ENCODE peak calls at places on chromosomes 16 and 17, in seven cellular contexts. G is GM23338, Q is progenitor cell of endocrine pancreas, D is DMS153, M is hepatic stellate cell, T is pulmonary artery endothelial cell, K is colonic mucosa. H is an unnamed sample.

GRCh38 chr17:77182205-77182604 is 41.4 kb downstream of the SEC14L1 start:
- DNase-seq in D (no peak), K (no peak), Q (no peak), G (no peak), M (no peak), T (no peak), H (no peak)

GRCh38 chr17:10119203-10120112 is 78.9 kb downstream of the GAS7 start:
- DNase-seq in K (peak; percentile 69), G (peak; percentile 45), T (no peak), M (no peak), Q (no peak), D (peak; percentile 4), H (no peak)

GRCh38 chr17:80104956-80105375 is 3.6 kb downstream of the GAA start:
- DNase-seq in T (no peak), G (no peak), K (no peak), M (no peak), Q (no peak), D (no peak), H (no peak)

GRCh38 chr16:84368327-84368996 is at the start of gene ATP2C2:
- DNase-seq in K (peak; percentile 91), G (peak; percentile 93), Q (peak; percentile 74), D (peak; percentile 71), M (no peak), T (no peak), H (no peak)

GRCh38 chr16:82995927-82996441 is 369.2 kb downstream of the CDH13 start:
- DNase-seq in K (peak; percentile 61), T (peak; percentile 87), Q (no peak), M (peak; percentile 66), G (no peak), D (peak; percentile 90), H (peak; percentile 94)

GRCh38 chr17:357634-358033 is 5.0 kb upstream of the RPH3AL start:
- DNase-seq in M (no peak), T (no peak), Q (no peak), K (no peak), D (no peak), G (no peak), H (no peak)

GRCh38 chr17:31068291-31068690 is 26.5 kb upstream of the NF1 start:
- DNase-seq in Q (peak; percentile 17), K (peak; percentile 64), D (peak; percentile 3), M (peak; percentile 25), T (no peak), G (peak; percentile 85), H (peak; percentile 55)

GRCh38 chr17:76585649-76586593 is at the start of gene ST6GALNAC2:
- DNase-seq in G (peak; percentile 56), Q (peak; percentile 58), T (no peak), M (peak; percentile 48), D (peak; percentile 39), K (peak; percentile 75), H (peak; percentile 67)

GRCh38 chr17:50312311-50312710 is 33.6 kb upstream of the XYLT2 start:
- DNase-seq in M (no peak), K (no peak), T (no peak), G (no peak), Q (no peak), D (no peak), H (peak; percentile 23)

GRCh38 chr16:77993111-77993571 is 29.2 kb upstream of the CLEC3A start:
- DNase-seq in K (no peak), D (no peak), T (no peak), G (peak; percentile 27), M (no peak), Q (no peak), H (peak; percentile 6)

GRCh38 chr17:3949418-3949817 is 14.8 kb downstream of the ATP2A3 start:
- DNase-seq in G (no peak), K (no peak), M (no peak), D (no peak), Q (no peak), T (no peak), H (no peak)

GRCh38 chr16:70786020-70786419 is 14.9 kb downstream of the VAC14 start:
- DNase-seq in G (no peak), K (no peak), Q (no peak), D (no peak), T (no peak), M (no peak), H (no peak)

GRCh38 chr17:37698132-37698615 is 46.7 kb downstream of the HNF1B start:
- DNase-seq in Q (no peak), D (no peak), T (no peak), M (no peak), G (no peak), K (no peak), H (peak; percentile 55)

GRCh38 chr16:50297301-50298074 is 31.1 kb downstream of the ADCY7 start:
- DNase-seq in K (no peak), M (no peak), Q (no peak), D (no peak), G (no peak), T (no peak), H (no peak)

GRCh38 chr16:11407047-11407982 is 62.1 kb downstream of the RMI2 start:
- DNase-seq in T (peak; percentile 41), Q (peak; percentile 53), G (peak; percentile 88), D (no peak), K (peak; percentile 73), M (peak; percentile 89), H (peak; percentile 75)

GRCh38 chr16:75251280-75252048 is at the start of gene BCAR1:
- DNase-seq in M (peak; percentile 94), G (peak; percentile 95), T (peak; percentile 57), Q (peak; percentile 86), D (peak; percentile 73), K (peak; percentile 91), H (peak; percentile 97)

GRCh38 chr16:87330257-87330624 is 13.0 kb upstream of the C16orf95 start:
- DNase-seq in K (no peak), G (no peak), T (no peak), D (no peak), Q (no peak), M (no peak), H (no peak)

GRCh38 chr17:74856113-74856512 is 3.6 kb downstream of the GRIN2C start:
- DNase-seq in M (no peak), D (no peak), Q (no peak), K (no peak), G (no peak), T (no peak), H (no peak)

GRCh38 chr17:47620503-47621245 is 29.0 kb upstream of the KPNB1 start:
- DNase-seq in Q (no peak), M (no peak), T (no peak), D (no peak), K (no peak), G (no peak), H (no peak)

GRCh38 chr17:31448467-31449077 is 57.1 kb downstream of the RAB11FIP4 start:
- DNase-seq in Q (no peak), G (no peak), T (no peak), M (no peak), K (no peak), D (no peak), H (peak; percentile 45)

GRCh38 chr17:71232801-71233559 is 887.8 kb upstream of the SOX9 start:
- DNase-seq in M (no peak), Q (no peak), T (no peak), G (no peak), D (no peak), K (no peak), H (no peak)

GRCh38 chr16:11141409-11142260 is 114.4 kb downstream of the SOCS1 start:
- DNase-seq in T (no peak), M (no peak), K (no peak), G (no peak), D (no peak), Q (no peak), H (no peak)

GRCh38 chr16:48014349-48015135 is 141.3 kb downstream of the ABCC12 start:
- DNase-seq in M (no peak), Q (no peak), K (no peak), T (no peak), G (peak; percentile 43), D (no peak), H (peak; percentile 3)

GRCh38 chr17:28467456-28468025 is 5.9 kb upstream of the SLC13A2 start:
- DNase-seq in D (no peak), G (no peak), Q (no peak), M (no peak), T (no peak), K (no peak), H (peak; percentile 70)

GRCh38 chr16:78542419-78542818 is 443.0 kb downstream of the WWOX start:
- DNase-seq in T (no peak), G (no peak), D (no peak), M (no peak), Q (no peak), K (no peak), H (no peak)